ENCODE peak calls at places on chromosomes 4 and X, in seven cellular contexts. T is esophagus squamous epithelium; E is cardiac fibroblast; B is progenitor cell of endocrine pancreas; M is CD8-positive, alpha-beta T cell; W is body of pancreas; L is kidney epithelial cell. R is an unnamed sample.

GRCh38 chr4:17958185-17958584 is 63.4 kb downstream of the LCORL start:
- DNase-seq in T (no peak), E (no peak), B (no peak), M (no peak), W (no peak), L (no peak), R (no peak)

GRCh38 chrX:63330681-63331080 is 20.5 kb downstream of the SPIN4 start:
- DNase-seq in T (no peak), E (no peak), B (no peak), M (no peak), W (no peak), L (no peak), R (no peak)

GRCh38 chr4:137545461-137545861 is 13.2 kb upstream of the PCDH18 start:
- DNase-seq in T (no peak), E (peak; percentile 75), B (no peak), M (no peak), W (no peak), L (no peak), R (no peak)

GRCh38 chr4:183659919-183660318 is 826 bp downstream of the TRAPPC11 start:
- DNase-seq in T (no peak), E (no peak), B (no peak), M (no peak), W (no peak), L (no peak), R (no peak)

GRCh38 chr4:109820563-109820962 is 5.0 kb downstream of the GAR1 start:
- DNase-seq in T (no peak), E (peak; percentile 70), B (no peak), M (no peak), W (no peak), L (no peak), R (no peak)

GRCh38 chr4:3046149-3046548 is 28.2 kb downstream of the HTT-AS start:
- DNase-seq in T (no peak), E (no peak), B (no peak), M (no peak), W (no peak), L (no peak), R (no peak)

GRCh38 chr4:6782147-6782845 is at the start of gene KIAA0232:
- DNase-seq in T (peak; percentile 39), E (peak; percentile 97), B (peak; percentile 93), M (peak; percentile 93), W (peak; percentile 92), L (no peak), R (peak; percentile 92)

GRCh38 chr4:168541608-168541953 is 44.7 kb downstream of the PALLD start:
- DNase-seq in T (no peak), E (peak; percentile 49), B (no peak), M (no peak), W (no peak), L (no peak), R (no peak)

GRCh38 chr4:13912436-13912835 is 284.9 kb upstream of the BOD1L1 start:
- DNase-seq in T (no peak), E (no peak), B (no peak), M (no peak), W (no peak), L (no peak), R (no peak)

GRCh38 chr4:128288689-128289106 is 1.1 kb upstream of the PGRMC2 start:
- DNase-seq in T (no peak), E (peak; percentile 50), B (no peak), M (no peak), W (peak; percentile 17), L (no peak), R (peak; percentile 10)

GRCh38 chrX:78333521-78333920 is 6.1 kb upstream of the CYSLTR1 start:
- DNase-seq in T (no peak), E (peak; percentile 0), B (no peak), M (no peak), W (no peak), L (no peak), R (no peak)

GRCh38 chr4:168928346-168928745 is 81.7 kb downstream of the CBR4 start:
- DNase-seq in T (no peak), E (no peak), B (no peak), M (no peak), W (no peak), L (no peak), R (no peak)

GRCh38 chr4:911221-911751 is 20.8 kb downstream of the GAK start:
- DNase-seq in T (no peak), E (no peak), B (no peak), M (no peak), W (no peak), L (no peak), R (no peak)

GRCh38 chr4:87066403-87067119 is 131.8 kb downstream of the AFF1 start:
- DNase-seq in T (no peak), E (no peak), B (no peak), M (no peak), W (no peak), L (no peak), R (no peak)

GRCh38 chr4:39818646-39819045 is 120.7 kb downstream of the UBE2K start:
- DNase-seq in T (no peak), E (no peak), B (no peak), M (no peak), W (no peak), L (no peak), R (no peak)

GRCh38 chr4:82798168-82799005 is at the start of gene SCD5:
- DNase-seq in T (no peak), E (peak; percentile 90), B (peak; percentile 36), M (peak; percentile 67), W (peak; percentile 69), L (no peak), R (peak; percentile 35)

GRCh38 chr4:82799006-82799881 is 648 bp upstream of the SCD5 start:
- DNase-seq in T (no peak), E (peak; percentile 10), B (no peak), M (peak; percentile 47), W (peak; percentile 40), L (no peak), R (no peak)

GRCh38 chr4:82802906-82803305 is 4.3 kb upstream of the SCD5 start:
- DNase-seq in T (no peak), E (peak; percentile 67), B (no peak), M (no peak), W (no peak), L (no peak), R (no peak)

GRCh38 chr4:82803746-82804145 is 5.2 kb upstream of the SCD5 start:
- DNase-seq in T (no peak), E (no peak), B (no peak), M (no peak), W (no peak), L (no peak), R (no peak)

GRCh38 chr4:82801910-82802521 is 3.4 kb upstream of the SCD5 start:
- DNase-seq in T (no peak), E (peak; percentile 54), B (no peak), M (no peak), W (no peak), L (no peak), R (no peak)
- TF ChIP-seq CTCF in T (no peak), E (peak; percentile 46), B (peak; percentile 32), M (no peak), W (peak; percentile 30), L (peak; percentile 49), R (no peak)

GRCh38 chrX:42497356-42497755 is 280.6 kb downstream of the PPP1R2C start:
- DNase-seq in T (no peak), E (no peak), B (no peak), M (no peak), W (no peak), L (no peak), R (no peak)
- TF ChIP-seq CTCF in T (no peak), E (no peak), B (no peak), M (no peak), W (no peak), L (no peak), R (no peak)

GRCh38 chrX:129525162-129525561 is 1.9 kb upstream of the SMARCA1 start:
- DNase-seq in T (no peak), E (peak; percentile 4), B (no peak), M (no peak), W (no peak), L (no peak), R (no peak)
- TF ChIP-seq CTCF in T (no peak), E (no peak), B (no peak), M (no peak), W (no peak), L (no peak), R (no peak)

GRCh38 chr4:123092603-123093002 is 170.2 kb upstream of the NUDT6 start:
- DNase-seq in T (no peak), E (no peak), B (no peak), M (no peak), W (no peak), L (no peak), R (no peak)

GRCh38 chr4:123090886-123091285 is 168.5 kb upstream of the NUDT6 start:
- DNase-seq in T (no peak), E (no peak), B (no peak), M (no peak), W (no peak), L (no peak), R (no peak)

GRCh38 chr4:123093247-123093646 is 170.8 kb upstream of the NUDT6 start:
- DNase-seq in T (no peak), E (no peak), B (no peak), M (no peak), W (no peak), L (no peak), R (no peak)

DNA sequence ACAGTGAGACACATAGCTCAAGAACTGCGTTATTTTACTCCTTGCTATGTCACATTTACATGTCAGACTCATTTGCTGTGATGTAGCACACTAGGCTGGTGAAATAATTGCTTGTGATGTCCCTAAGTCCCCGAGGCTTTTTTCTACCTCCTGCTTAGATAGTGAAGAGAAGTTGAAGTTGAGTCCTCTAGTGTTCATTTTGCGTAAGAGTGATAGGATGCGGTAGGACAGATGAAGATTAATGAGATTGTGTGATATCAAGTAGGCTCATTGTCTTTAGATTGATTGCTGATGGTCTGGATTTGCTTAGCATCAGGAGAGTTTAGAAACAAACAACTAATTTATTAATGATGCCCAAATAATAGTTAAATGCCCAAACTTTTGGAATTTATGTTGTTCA is 173.6 kb upstream of the NUDT6 start:
- DNase-seq in T (no peak), E (peak; percentile 36), B (no peak), M (no peak), W (no peak), L (no peak), R (peak; percentile 22)
- TF ChIP-seq CTCF in T (no peak), E (peak; percentile 45), B (peak; percentile 21), M (no peak), W (peak; percentile 5), L (peak; percentile 23), R (peak; percentile 35)